ENCODE peak calls at places on chromosomes 13 and 19, in ten cellular contexts. One of them, this sample, is unnamed.

GRCh38 chr19:31378404-31378803 is 29.2 kb upstream of the TSHZ3 start:
- DNase-seq in uterus: peak
- DNase-seq in GM23338: no peak
- DNase-seq in omental fat pad: no peak
- DNase-seq in testis: peak
- DNase-seq in GM12878: no peak
- DNase-seq in AG04449: peak
- DNase-seq in HFF-Myc: peak
- DNase-seq in stomach: no peak
- DNase-seq in tibial artery: no peak
- DNase-seq in this sample: peak

GRCh38 chr19:45340899-45341453 is 426 bp downstream of the KLC3 start:
- DNase-seq in uterus: no peak
- DNase-seq in GM23338: peak
- DNase-seq in omental fat pad: no peak
- DNase-seq in testis: no peak
- DNase-seq in GM12878: no peak
- DNase-seq in AG04449: no peak
- DNase-seq in HFF-Myc: no peak
- DNase-seq in stomach: no peak
- DNase-seq in tibial artery: no peak
- DNase-seq in this sample: no peak

GRCh38 chr13:100131863-100132574 is 43.1 kb downstream of the PCCA start:
- DNase-seq in uterus: no peak
- DNase-seq in GM23338: no peak
- DNase-seq in omental fat pad: no peak
- DNase-seq in testis: no peak
- DNase-seq in GM12878: no peak
- DNase-seq in AG04449: peak
- DNase-seq in HFF-Myc: peak
- DNase-seq in stomach: no peak
- DNase-seq in tibial artery: no peak
- DNase-seq in this sample: peak

GRCh38 chr13:113315992-113316391 is 19.0 kb downstream of the LAMP1 start:
- DNase-seq in uterus: no peak
- DNase-seq in GM23338: no peak
- DNase-seq in omental fat pad: no peak
- DNase-seq in testis: no peak
- DNase-seq in GM12878: no peak
- DNase-seq in AG04449: no peak
- DNase-seq in HFF-Myc: no peak
- DNase-seq in stomach: no peak
- DNase-seq in tibial artery: no peak
- DNase-seq in this sample: no peak

GRCh38 chr13:85520445-85520844 is 278.8 kb downstream of the SLITRK6 start:
- DNase-seq in uterus: no peak
- DNase-seq in GM23338: no peak
- DNase-seq in omental fat pad: no peak
- DNase-seq in testis: no peak
- DNase-seq in GM12878: no peak
- DNase-seq in AG04449: no peak
- DNase-seq in HFF-Myc: no peak
- DNase-seq in stomach: no peak
- DNase-seq in tibial artery: no peak
- DNase-seq in this sample: peak

GRCh38 chr19:47886010-47886559 is at the start of gene SULT2A1:
- DNase-seq in uterus: no peak
- DNase-seq in GM23338: no peak
- DNase-seq in omental fat pad: no peak
- DNase-seq in testis: no peak
- DNase-seq in GM12878: no peak
- DNase-seq in AG04449: no peak
- DNase-seq in HFF-Myc: no peak
- DNase-seq in stomach: no peak
- DNase-seq in tibial artery: no peak
- DNase-seq in this sample: no peak

GRCh38 chr13:74987124-74987690 is 494.8 kb downstream of the TBC1D4 start:
- DNase-seq in uterus: no peak
- DNase-seq in GM23338: no peak
- DNase-seq in omental fat pad: no peak
- DNase-seq in testis: no peak
- DNase-seq in GM12878: no peak
- DNase-seq in AG04449: no peak
- DNase-seq in HFF-Myc: no peak
- DNase-seq in stomach: no peak
- DNase-seq in tibial artery: no peak
- DNase-seq in this sample: no peak

GRCh38 chr19:17481986-17482385 is 11.7 kb downstream of the SLC27A1 start:
- DNase-seq in uterus: no peak
- DNase-seq in GM23338: no peak
- DNase-seq in omental fat pad: no peak
- DNase-seq in testis: peak
- DNase-seq in GM12878: no peak
- DNase-seq in AG04449: no peak
- DNase-seq in HFF-Myc: no peak
- DNase-seq in stomach: no peak
- DNase-seq in tibial artery: no peak
- DNase-seq in this sample: no peak

GRCh38 chr13:76751278-76751677 is 134.9 kb downstream of the KCTD12 start:
- DNase-seq in uterus: no peak
- DNase-seq in GM23338: no peak
- DNase-seq in omental fat pad: no peak
- DNase-seq in testis: no peak
- DNase-seq in GM12878: no peak
- DNase-seq in AG04449: no peak
- DNase-seq in HFF-Myc: no peak
- DNase-seq in stomach: no peak
- DNase-seq in tibial artery: no peak
- DNase-seq in this sample: no peak

GRCh38 chr13:113121183-113121927 is 1.2 kb upstream of the F10 start:
- DNase-seq in uterus: no peak
- DNase-seq in GM23338: no peak
- DNase-seq in omental fat pad: no peak
- DNase-seq in testis: peak
- DNase-seq in GM12878: no peak
- DNase-seq in AG04449: no peak
- DNase-seq in HFF-Myc: no peak
- DNase-seq in stomach: no peak
- DNase-seq in tibial artery: peak
- DNase-seq in this sample: no peak

GRCh38 chr13:60397693-60398437 is 845 bp downstream of the TDRD3 start:
- DNase-seq in uterus: peak
- DNase-seq in GM23338: peak
- DNase-seq in omental fat pad: peak
- DNase-seq in testis: peak
- DNase-seq in GM12878: no peak
- DNase-seq in AG04449: no peak
- DNase-seq in HFF-Myc: no peak
- DNase-seq in stomach: peak
- DNase-seq in tibial artery: peak
- DNase-seq in this sample: no peak

GRCh38 chr19:13881231-13881691 is 4.3 kb downstream of the NANOS3 start:
- DNase-seq in uterus: no peak
- DNase-seq in GM23338: peak
- DNase-seq in omental fat pad: no peak
- DNase-seq in testis: no peak
- DNase-seq in GM12878: no peak
- DNase-seq in AG04449: no peak
- DNase-seq in HFF-Myc: no peak
- DNase-seq in stomach: no peak
- DNase-seq in tibial artery: no peak
- DNase-seq in this sample: no peak

DNA sequence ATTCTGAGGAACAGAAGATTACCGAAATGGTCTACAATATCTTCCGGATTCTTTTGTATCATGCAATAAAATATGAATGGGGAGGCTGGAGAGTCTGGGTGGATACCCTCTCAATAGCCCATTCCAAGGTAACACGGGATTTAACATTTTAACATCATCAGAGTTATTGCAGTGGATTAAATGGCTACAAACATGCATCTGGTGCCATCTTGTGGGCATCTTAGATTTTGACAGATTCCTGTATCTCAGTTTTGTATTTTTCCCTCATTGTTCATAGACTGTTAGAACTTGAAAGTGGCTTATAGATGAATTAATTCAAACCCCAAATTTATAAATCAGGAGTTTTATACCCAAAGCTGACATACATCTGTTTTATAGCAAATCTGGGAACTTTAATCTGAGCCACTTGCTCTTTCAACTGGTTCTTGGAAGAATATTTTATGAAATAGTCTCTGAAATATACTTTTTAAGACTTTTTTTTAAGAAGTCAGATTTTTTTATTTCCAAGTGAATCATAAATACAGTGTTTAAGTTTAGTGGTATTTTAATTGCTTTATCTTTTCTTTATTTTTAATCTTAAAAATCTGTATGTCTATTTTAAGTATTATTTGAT is 215.2 kb downstream of the NBEA start:
- DNase-seq in uterus: peak
- DNase-seq in GM23338: peak
- DNase-seq in omental fat pad: no peak
- DNase-seq in testis: peak
- DNase-seq in GM12878: peak
- DNase-seq in AG04449: no peak
- DNase-seq in HFF-Myc: peak
- DNase-seq in stomach: no peak
- DNase-seq in tibial artery: no peak
- DNase-seq in this sample: no peak
- TF ChIP-seq CTCF in uterus: peak
- TF ChIP-seq CTCF in GM23338: peak
- TF ChIP-seq CTCF in omental fat pad: no peak
- TF ChIP-seq CTCF in testis: peak
- TF ChIP-seq CTCF in GM12878: peak
- TF ChIP-seq CTCF in AG04449: peak
- TF ChIP-seq CTCF in HFF-Myc: peak
- TF ChIP-seq CTCF in stomach: peak
- TF ChIP-seq CTCF in tibial artery: peak
- TF ChIP-seq CTCF in this sample: peak

DNA sequence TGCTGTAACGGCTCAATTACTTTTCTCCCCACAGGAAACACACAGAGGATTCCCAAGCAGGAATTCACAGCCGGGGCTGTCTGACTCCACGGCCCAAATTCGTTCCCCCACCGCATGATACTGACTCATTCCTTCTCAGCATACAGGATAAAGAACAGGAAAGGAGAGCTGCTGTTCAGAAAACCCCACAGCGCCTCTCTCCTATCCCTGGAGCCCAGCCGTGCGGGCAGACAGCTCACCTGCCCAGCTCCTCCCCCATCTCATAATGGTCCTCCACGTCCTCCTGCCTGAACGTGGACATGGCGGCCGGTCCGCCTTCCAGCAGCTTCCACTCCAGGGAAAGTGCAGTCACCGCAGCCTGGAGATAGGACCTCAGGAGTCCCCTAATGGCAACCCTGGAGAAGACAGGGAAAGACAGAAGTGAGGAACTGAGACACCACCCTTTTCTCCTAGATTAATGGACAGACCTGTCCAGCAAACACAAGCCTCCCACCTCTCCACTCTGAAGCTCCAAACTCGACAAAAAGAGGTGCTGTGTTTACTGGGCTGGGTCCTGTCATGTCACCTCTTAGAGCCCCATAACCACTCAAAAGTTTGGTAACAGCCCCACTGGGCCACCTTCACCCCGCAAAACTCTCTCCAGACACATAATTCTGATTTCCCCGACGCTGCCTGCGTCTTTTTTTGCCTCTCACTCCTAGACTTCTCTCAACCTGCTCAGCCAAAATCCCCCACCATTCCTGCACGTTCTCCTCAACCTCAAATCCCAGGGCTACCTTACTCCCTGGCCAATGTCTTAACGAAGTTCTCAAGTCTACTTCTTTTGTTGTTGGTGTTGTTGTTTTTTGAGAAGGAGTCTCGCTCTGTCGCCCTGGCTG is 1.2 kb downstream of the DAPK3 start:
- DNase-seq in uterus: peak
- DNase-seq in GM23338: peak
- DNase-seq in omental fat pad: no peak
- DNase-seq in testis: no peak
- DNase-seq in GM12878: no peak
- DNase-seq in AG04449: peak
- DNase-seq in HFF-Myc: no peak
- DNase-seq in stomach: peak
- DNase-seq in tibial artery: peak
- DNase-seq in this sample: no peak
- TF ChIP-seq CTCF in uterus: no peak
- TF ChIP-seq CTCF in GM23338: no peak
- TF ChIP-seq CTCF in omental fat pad: no peak
- TF ChIP-seq CTCF in testis: no peak
- TF ChIP-seq CTCF in GM12878: no peak
- TF ChIP-seq CTCF in AG04449: peak
- TF ChIP-seq CTCF in HFF-Myc: peak
- TF ChIP-seq CTCF in stomach: no peak
- TF ChIP-seq CTCF in tibial artery: no peak
- TF ChIP-seq CTCF in this sample: peak

GRCh38 chr13:93903909-93904308 is 575.6 kb downstream of the DCT start:
- DNase-seq in uterus: no peak
- DNase-seq in GM23338: no peak
- DNase-seq in omental fat pad: no peak
- DNase-seq in testis: no peak
- DNase-seq in GM12878: no peak
- DNase-seq in AG04449: no peak
- DNase-seq in HFF-Myc: no peak
- DNase-seq in stomach: no peak
- DNase-seq in tibial artery: no peak
- DNase-seq in this sample: no peak
- TF ChIP-seq CTCF in uterus: no peak
- TF ChIP-seq CTCF in GM23338: no peak
- TF ChIP-seq CTCF in omental fat pad: no peak
- TF ChIP-seq CTCF in testis: no peak
- TF ChIP-seq CTCF in GM12878: no peak
- TF ChIP-seq CTCF in AG04449: no peak
- TF ChIP-seq CTCF in HFF-Myc: no peak
- TF ChIP-seq CTCF in stomach: no peak
- TF ChIP-seq CTCF in tibial artery: no peak
- TF ChIP-seq CTCF in this sample: no peak

DNA sequence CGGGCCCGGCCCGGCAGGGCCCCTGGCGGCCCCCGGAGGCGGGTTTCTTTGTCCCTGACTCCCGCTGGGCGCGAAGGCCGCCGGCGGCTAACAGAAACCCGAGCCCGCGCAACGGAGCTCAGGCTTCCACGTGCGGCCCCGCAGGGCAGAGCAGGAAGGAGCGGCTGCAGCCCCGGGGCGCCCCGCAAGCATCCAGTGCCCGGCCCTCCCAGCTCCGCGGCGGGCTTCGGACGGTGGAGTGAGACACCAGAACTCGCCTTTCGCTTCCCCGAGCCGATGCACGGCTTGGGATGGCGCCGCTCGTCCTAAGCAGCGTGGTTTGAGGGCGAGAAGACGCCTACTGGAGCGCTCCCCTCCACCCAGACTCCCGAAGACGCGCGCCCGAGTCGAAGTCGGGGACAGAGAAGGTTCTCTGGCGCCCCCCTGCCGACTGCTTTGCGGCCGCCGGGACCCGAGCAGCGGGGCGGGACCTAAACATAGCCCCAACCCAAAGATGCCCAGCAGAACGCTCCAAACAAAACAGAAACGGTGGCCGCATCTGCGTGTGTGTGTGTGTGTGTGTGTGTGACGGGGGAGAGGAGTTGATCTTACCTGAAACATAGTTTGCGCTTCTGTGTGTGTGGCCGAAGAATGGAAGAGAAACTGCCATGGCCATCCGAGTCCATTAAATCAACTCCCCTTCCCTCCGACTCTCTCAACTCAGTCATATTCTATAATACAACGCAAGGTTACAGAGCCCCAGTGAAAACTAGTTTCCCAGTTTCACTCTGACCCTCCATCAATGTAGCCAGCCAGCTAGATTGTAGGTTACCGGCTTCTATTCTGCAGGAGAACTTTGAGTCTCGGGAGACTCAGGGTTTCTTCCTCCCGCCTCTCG is 629 bp upstream of the FGF9 start:
- DNase-seq in uterus: peak
- DNase-seq in GM23338: peak
- DNase-seq in omental fat pad: no peak
- DNase-seq in testis: peak
- DNase-seq in GM12878: no peak
- DNase-seq in AG04449: no peak
- DNase-seq in HFF-Myc: no peak
- DNase-seq in stomach: peak
- DNase-seq in tibial artery: peak
- DNase-seq in this sample: no peak
- TF ChIP-seq CTCF in uterus: no peak
- TF ChIP-seq CTCF in GM23338: peak
- TF ChIP-seq CTCF in omental fat pad: no peak
- TF ChIP-seq CTCF in testis: no peak
- TF ChIP-seq CTCF in GM12878: peak
- TF ChIP-seq CTCF in AG04449: peak
- TF ChIP-seq CTCF in HFF-Myc: no peak
- TF ChIP-seq CTCF in stomach: no peak
- TF ChIP-seq CTCF in tibial artery: no peak
- TF ChIP-seq CTCF in this sample: peak

This sample was measured in AG09319.